ENCODE peak calls at places on chromosomes 13 and 19, in nine cellular contexts. K is H1; V is CD8-positive, alpha-beta T cell; Q is thoracic aorta; H is neural progenitor cell; L is keratinocyte; N is lung; D is AG10803; A is natural killer cell. U is an unnamed sample.

GRCh38 chr13:42747399-42747873 is 33.9 kb upstream of the FAM216B start:
- DNase-seq in H (no peak), D (peak; percentile 97), A (no peak), K (no peak), N (no peak), L (no peak), V (no peak), Q (no peak), U (no peak)

GRCh38 chr19:44759083-44759804 is 10.7 kb downstream of the BCL3 start:
- DNase-seq in K (no peak), N (no peak), L (no peak), Q (no peak), H (no peak), V (no peak), D (no peak), A (no peak), U (no peak)

GRCh38 chr19:45100797-45101196 is 7.8 kb downstream of the PPP1R37 start:
- DNase-seq in K (no peak), N (no peak), H (no peak), A (no peak), L (no peak), V (no peak), Q (no peak), D (no peak), U (no peak)

GRCh38 chr19:18457478-18458331 is 19.8 kb upstream of the ISYNA1 start:
- DNase-seq in A (no peak), L (no peak), D (no peak), K (no peak), V (no peak), H (no peak), Q (no peak), N (no peak), U (no peak)

GRCh38 chr19:50794778-50795664 is 4.8 kb downstream of the ACP4 start:
- DNase-seq in K (peak; percentile 79), N (no peak), L (no peak), D (no peak), H (no peak), V (no peak), A (no peak), Q (no peak), U (no peak)

GRCh38 chr13:48155850-48156249 is 60.9 kb upstream of the MED4 start:
- DNase-seq in D (peak; percentile 45), Q (no peak), V (peak; percentile 23), H (no peak), N (no peak), K (no peak), A (no peak), L (peak; percentile 96), U (no peak)

GRCh38 chr13:27605610-27606200 is 14.6 kb downstream of the LNX2 start:
- DNase-seq in L (no peak), V (no peak), D (no peak), H (no peak), A (no peak), K (no peak), Q (no peak), N (no peak), U (no peak)

GRCh38 chr13:29111446-29111845 is 291.3 kb downstream of the MTUS2 start:
- DNase-seq in V (no peak), D (peak; percentile 13), K (no peak), H (no peak), A (no peak), N (no peak), Q (no peak), L (no peak), U (no peak)

GRCh38 chr19:28168557-28168956 is 1044.4 kb downstream of the UQCRFS1 start:
- DNase-seq in V (no peak), K (peak; percentile 52), H (peak; percentile 63), N (no peak), D (no peak), Q (no peak), L (no peak), A (no peak), U (no peak)

GRCh38 chr13:40863723-40864122 is 74.3 kb downstream of the SLC25A15 start:
- DNase-seq in D (no peak), L (no peak), A (no peak), N (no peak), V (no peak), H (no peak), K (no peak), Q (no peak), U (no peak)

DNA sequence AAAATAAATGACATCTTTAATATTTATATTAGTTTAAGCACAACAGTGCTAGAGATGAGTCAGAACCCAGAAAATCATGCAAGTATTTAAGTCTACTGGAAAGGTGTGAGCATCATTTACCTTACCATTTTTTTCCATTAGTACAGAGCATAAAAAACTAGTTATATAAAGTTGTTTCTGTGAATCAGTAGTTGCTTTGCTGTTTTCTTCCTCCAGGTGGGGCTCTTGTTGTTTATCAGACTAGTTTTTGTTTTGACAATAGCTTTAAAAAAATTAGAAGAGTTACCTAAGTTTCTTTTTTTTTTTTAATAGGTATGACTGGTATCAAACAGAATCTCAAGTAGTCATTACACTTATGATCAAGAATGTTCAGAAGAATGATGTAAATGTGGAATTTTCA is 12.7 kb downstream of the SUGT1 start:
- DNase-seq in N (no peak), V (no peak), H (peak; percentile 23), A (no peak), D (peak; percentile 38), K (no peak), Q (no peak), L (no peak), U (no peak)
- TF ChIP-seq CTCF in N (no peak), V (peak; percentile 49), H (peak; percentile 67), A (peak; percentile 53), D (peak; percentile 61), K (peak; percentile 37), Q (no peak), L (no peak), U (peak; percentile 54)

DNA sequence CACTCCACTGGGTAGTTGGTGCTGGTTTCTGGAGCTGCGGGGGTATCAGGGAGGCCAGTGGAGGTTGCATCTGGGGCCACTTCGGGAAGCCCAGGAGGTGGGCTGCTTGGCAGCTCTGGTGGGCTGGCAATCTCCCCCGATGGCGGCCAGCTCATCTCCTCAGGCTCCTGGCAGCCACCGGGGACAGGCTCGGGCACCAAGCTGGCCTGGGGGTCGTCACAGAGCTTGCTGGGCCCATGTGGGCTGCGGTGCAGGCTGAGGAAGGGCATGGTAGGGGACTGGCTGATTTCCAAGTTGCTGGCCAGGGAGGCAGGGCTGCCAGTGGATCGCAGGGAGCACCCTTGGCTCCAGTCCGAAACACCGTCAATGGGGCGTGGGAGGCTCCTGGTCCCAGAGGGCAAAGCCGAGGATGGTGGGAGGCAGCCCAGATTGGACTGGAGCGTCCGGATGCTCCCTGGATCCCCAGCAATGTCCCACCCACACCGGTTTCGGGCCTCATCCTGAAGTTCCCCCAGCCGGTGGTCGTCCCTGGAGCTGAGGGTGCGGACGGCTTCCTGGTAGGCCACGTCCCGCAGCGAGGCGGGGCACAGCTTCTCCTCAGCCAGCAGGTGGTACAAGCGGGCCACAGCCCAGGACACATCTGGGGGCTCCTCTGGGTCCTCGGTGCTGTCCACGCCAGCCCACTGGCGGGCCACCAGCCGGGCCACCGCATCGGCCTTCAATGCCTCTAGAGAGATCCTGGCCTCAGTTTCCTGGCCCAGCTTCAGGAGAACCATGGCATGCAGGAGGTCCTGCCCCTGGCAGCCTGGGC is 13.8 kb downstream of the TICAM1 start:
- DNase-seq in L (no peak), N (no peak), K (no peak), D (no peak), V (no peak), Q (no peak), H (no peak), A (no peak), U (no peak)
- TF ChIP-seq CTCF in L (no peak), N (no peak), K (no peak), D (no peak), V (no peak), Q (no peak), H (no peak), A (no peak), U (no peak)

DNA sequence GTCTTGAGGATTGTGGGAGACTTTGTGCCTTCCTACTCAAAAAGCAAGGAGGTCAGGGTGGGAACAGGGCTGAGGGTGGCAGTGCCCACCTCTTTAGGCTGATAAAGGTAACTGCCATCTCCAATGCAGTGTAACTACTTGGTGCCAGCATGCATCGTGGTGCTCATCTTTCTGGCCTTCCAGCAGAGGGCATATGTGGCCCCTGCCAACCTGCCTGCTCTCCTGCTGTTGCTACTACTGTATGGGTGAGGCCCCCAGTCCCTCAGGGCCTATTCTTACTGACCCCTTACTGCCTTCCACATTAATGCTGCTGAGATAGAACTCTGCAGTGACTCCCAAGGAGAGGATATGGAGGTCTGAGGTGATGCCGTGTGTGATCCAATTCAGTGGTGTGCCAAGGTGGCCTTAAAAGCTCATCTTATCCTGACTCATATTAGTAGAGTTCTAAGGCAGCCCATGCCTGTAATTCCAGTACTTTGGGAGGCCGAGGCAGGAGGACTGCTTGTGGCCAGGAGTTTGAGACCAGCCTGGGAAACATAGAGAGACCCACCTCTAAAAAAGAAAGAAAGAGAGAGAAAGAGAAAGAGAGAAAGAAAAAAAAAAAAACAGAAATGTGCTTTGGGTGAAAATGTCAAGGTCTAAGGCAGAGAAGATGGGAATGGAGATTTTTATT is 9.6 kb upstream of the ARHGAP45 start:
- DNase-seq in Q (no peak), K (no peak), N (no peak), D (peak; percentile 67), L (no peak), V (peak; percentile 53), A (no peak), H (peak; percentile 75), U (no peak)
- TF ChIP-seq CTCF in Q (no peak), K (no peak), N (no peak), D (no peak), L (peak; percentile 40), V (no peak), A (peak; percentile 18), H (no peak), U (no peak)

GRCh38 chr19:38766276-38767047 is 6.9 kb downstream of the LGALS7 start:
- DNase-seq in D (no peak), N (no peak), H (no peak), V (no peak), K (no peak), Q (no peak), L (no peak), A (no peak), U (no peak)

GRCh38 chr19:38773469-38774177 is at the start of gene LGALS7:
- DNase-seq in K (no peak), H (no peak), V (no peak), N (no peak), D (no peak), L (no peak), Q (no peak), A (no peak), U (no peak)

GRCh38 chr19:38765214-38765613 is 8.1 kb downstream of the LGALS7 start:
- DNase-seq in V (no peak), Q (no peak), K (no peak), N (no peak), L (no peak), H (no peak), D (no peak), A (no peak), U (no peak)

GRCh38 chr19:38774181-38774950 is 1.0 kb upstream of the LGALS7 start:
- DNase-seq in L (no peak), Q (no peak), V (no peak), A (no peak), H (no peak), N (no peak), D (no peak), K (no peak), U (no peak)

DNA sequence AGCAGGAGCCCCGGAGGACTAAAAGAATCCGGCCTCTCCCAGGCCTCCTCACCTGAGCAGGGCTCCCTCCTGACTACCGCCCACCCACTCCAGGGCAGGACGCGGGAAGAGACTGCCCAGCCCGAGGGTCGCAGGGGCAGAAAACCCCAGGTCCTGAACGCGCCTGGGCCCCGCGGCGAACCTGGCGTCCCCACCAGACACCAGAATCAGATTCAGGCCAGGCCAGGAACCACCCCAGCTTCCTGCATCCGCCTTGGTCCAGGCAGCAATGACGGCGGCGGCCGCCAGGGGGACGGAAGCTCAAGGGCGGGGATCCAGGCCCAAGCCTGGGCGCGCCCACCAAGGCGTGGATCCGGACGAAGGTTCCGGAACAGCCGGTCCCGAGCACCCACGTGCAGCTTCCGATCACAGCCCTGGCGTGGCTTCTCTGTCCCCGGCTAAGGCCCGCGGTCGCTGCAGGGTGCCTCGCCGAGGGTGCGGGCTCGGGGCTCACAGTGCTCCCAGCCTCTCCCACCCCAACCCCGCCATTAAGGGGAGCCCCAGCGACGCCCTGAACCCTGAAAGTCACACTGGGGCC is 3.6 kb downstream of the LGALS7 start:
- DNase-seq in H (peak; percentile 70), A (peak; percentile 88), Q (peak; percentile 65), D (peak; percentile 69), L (no peak), V (peak; percentile 94), K (peak; percentile 93), N (peak; percentile 91), U (peak; percentile 61)
- TF ChIP-seq CTCF in H (peak; percentile 70), A (peak; percentile 76), Q (peak; percentile 88), D (peak; percentile 54), L (peak; percentile 72), V (peak; percentile 65), K (peak; percentile 70), N (peak; percentile 66), U (peak; percentile 77)

U was measured in progenitor cell of endocrine pancreas.